ENCODE peak calls at places on chromosome 11, in five cellular contexts. N is ovary, E is fibroblast of pulmonary artery, J is neural progenitor cell, S is HCT116. P is an unnamed sample.
A peak's percentile ranks its signal among the peaks of the same experiment; 100 is the strongest.

GRCh38 chr11:61839742-61840141 is 11.6 kb downstream of the FADS2 start:
- DNase-seq in N (no peak), S (no peak), E (no peak), J (no peak), P (no peak)

GRCh38 chr11:115599125-115599524 is 94.9 kb upstream of the CADM1 start:
- DNase-seq in S (no peak), E (no peak), N (no peak), J (no peak), P (no peak)

GRCh38 chr11:72848846-72849466 is 34.7 kb downstream of the ATG16L2 start:
- DNase-seq in N (peak; percentile 34), J (peak; percentile 59), E (peak; percentile 62), S (no peak), P (peak; percentile 41)

GRCh38 chr11:121426476-121427454 is 25.3 kb upstream of the SORL1 start:
- DNase-seq in J (peak; percentile 75), S (peak; percentile 12), N (peak; percentile 35), E (no peak), P (no peak)

GRCh38 chr11:61787928-61788491 is 4.4 kb downstream of the TMEM258 start:
- DNase-seq in E (peak; percentile 82), J (peak; percentile 79), S (peak; percentile 48), N (no peak), P (peak; percentile 30)

GRCh38 chr11:73645972-73646631 is at the start of gene PLEKHB1:
- DNase-seq in S (no peak), E (peak; percentile 22), N (peak; percentile 32), J (peak; percentile 91), P (no peak)

GRCh38 chr11:83680351-83680750 is 394.2 kb upstream of the CCDC90B start:
- DNase-seq in E (no peak), N (no peak), S (no peak), J (peak; percentile 44), P (no peak)

GRCh38 chr11:21316591-21316990 is 647.2 kb downstream of the NELL1 start:
- DNase-seq in S (no peak), E (no peak), N (no peak), J (no peak), P (no peak)

GRCh38 chr11:72754544-72755155 is 2.4 kb upstream of the ARAP1 start:
- DNase-seq in E (no peak), S (no peak), N (no peak), J (no peak), P (no peak)

GRCh38 chr11:64564947-64565889 is 25.8 kb upstream of the SLC22A12 start:
- DNase-seq in S (no peak), E (no peak), N (no peak), J (peak; percentile 73), P (no peak)
- TF ChIP-seq CTCF in S (peak; percentile 37), E (no peak), N (no peak), J (peak; percentile 54), P (no peak)

DNA sequence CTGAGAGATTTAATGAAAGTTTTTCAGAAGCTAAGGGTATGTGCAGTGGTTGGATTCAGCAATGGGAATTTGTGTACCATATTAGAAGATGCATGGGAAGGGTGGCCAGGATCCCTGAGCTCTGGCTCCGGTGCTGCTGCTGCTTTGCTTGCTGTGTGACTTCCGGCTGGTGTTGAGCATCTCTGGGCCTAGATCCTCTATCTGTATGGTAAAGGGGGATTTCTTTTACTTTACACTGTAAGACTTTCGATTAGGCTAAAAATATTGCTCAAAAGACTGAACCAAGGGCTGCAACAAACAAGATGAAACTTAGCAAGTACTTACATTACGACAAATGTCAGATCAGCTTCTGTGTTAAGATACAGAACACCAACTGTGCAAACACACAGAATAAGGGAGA is 39.1 kb downstream of the XRRA1 start:
- DNase-seq in E (no peak), S (no peak), J (no peak), N (no peak), P (no peak)
- H3K4me3 ChIP-seq in E (no peak overlapping the region), S (no peak overlapping the region), J (no peak overlapping the region), N (no peak overlapping the region), P (no peak overlapping the region)

GRCh38 chr11:1504164-1504563 is 17.6 kb upstream of the MOB2 start:
- DNase-seq in S (no peak), E (no peak), N (peak; percentile 9), J (no peak), P (no peak)

GRCh38 chr11:1504581-1505290 is 18.2 kb upstream of the MOB2 start:
- DNase-seq in N (peak; percentile 10), J (no peak), E (no peak), S (no peak), P (no peak)

GRCh38 chr11:1503708-1504104 is 17.1 kb upstream of the MOB2 start:
- DNase-seq in E (no peak), J (no peak), S (no peak), N (peak; percentile 33), P (peak; percentile 8)

GRCh38 chr11:1506981-1507380 is 20.4 kb upstream of the MOB2 start:
- DNase-seq in J (no peak), N (peak; percentile 9), S (no peak), E (no peak), P (no peak)

DNA sequence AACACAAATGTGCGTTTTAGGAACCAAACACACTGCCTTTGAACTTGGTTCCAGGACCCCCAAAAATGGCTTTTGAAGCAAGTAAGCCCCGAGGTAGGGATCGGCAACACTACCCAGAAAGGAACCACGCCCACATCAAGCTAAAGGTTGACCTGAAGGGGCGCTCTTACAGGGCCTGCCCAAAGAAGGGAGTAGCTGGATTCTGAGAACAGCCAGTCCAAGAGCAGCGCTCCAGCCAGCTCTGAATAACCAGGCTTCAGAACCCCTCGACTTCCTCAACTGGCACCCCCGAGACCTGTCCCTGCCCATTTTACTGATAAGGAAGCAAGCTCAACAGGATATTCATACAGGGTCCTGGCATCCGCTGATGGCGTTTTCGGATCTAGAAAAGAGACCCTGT is 18.9 kb upstream of the MOB2 start:
- DNase-seq in S (no peak), J (peak; percentile 45), E (no peak), N (no peak), P (no peak)
- TF ChIP-seq CTCF in S (peak; percentile 56), J (peak; percentile 43), E (no peak), N (no peak), P (no peak)

DNA sequence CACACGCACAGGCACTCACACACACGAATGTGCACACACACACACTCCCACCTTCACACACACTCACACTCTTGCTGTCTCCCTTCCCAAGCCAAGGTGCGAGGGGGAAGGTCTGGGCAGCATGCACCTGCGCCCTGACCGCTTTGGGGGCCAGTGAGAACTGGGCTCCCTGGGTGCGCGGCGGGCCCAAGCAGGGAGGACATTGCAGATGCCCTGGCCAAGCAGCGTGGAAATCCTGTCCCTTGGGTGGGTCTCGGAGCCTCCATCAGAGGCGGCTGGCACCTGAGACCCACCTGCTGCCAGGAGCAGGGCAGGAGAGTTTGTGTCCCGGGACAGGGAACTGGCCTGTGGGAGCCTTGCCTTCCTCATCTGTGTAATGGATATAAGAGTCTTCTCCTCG is 3.3 kb downstream of the CD81 start:
- DNase-seq in N (no peak), J (no peak), E (no peak), S (no peak), P (no peak)
- H3K4me3 ChIP-seq in N (no peak overlapping the region), J (no peak overlapping the region), E (peak overlapping the region; percentile 12), S (no peak overlapping the region), P (peak overlapping the region; percentile 97)

DNA sequence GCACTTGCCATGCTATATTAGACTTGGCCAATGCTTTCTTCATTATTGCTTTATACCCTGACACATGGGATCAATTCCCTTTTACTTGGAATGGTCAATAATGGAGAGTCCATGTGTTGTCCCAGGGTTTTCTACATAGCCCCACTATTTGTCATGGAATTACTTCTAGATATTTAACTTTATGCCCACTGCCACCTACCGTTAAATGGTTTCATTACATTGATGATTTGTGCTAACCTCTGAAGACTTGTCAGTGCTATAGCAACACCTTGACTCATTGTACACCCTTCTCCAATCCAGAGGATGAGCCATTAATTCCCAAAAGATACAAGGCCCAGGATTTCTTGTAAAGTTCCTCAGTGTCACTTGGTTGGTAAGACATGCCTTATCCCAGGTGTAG is 31.4 kb upstream of the SLC22A25 start:
- DNase-seq in S (peak; percentile 6), J (no peak), E (no peak), N (no peak), P (no peak)
- TF ChIP-seq CTCF in S (no peak), J (no peak), E (no peak), N (no peak), P (no peak)

GRCh38 chr11:13010737-13011342 is 1.7 kb downstream of the RASSF10 start:
- DNase-seq in S (no peak), N (no peak), J (peak; percentile 74), E (no peak), P (no peak)
- H3K4me3 ChIP-seq in S (no peak overlapping the region), N (no peak overlapping the region), J (peak overlapping the region; percentile 54), E (no peak overlapping the region), P (no peak overlapping the region)

DNA sequence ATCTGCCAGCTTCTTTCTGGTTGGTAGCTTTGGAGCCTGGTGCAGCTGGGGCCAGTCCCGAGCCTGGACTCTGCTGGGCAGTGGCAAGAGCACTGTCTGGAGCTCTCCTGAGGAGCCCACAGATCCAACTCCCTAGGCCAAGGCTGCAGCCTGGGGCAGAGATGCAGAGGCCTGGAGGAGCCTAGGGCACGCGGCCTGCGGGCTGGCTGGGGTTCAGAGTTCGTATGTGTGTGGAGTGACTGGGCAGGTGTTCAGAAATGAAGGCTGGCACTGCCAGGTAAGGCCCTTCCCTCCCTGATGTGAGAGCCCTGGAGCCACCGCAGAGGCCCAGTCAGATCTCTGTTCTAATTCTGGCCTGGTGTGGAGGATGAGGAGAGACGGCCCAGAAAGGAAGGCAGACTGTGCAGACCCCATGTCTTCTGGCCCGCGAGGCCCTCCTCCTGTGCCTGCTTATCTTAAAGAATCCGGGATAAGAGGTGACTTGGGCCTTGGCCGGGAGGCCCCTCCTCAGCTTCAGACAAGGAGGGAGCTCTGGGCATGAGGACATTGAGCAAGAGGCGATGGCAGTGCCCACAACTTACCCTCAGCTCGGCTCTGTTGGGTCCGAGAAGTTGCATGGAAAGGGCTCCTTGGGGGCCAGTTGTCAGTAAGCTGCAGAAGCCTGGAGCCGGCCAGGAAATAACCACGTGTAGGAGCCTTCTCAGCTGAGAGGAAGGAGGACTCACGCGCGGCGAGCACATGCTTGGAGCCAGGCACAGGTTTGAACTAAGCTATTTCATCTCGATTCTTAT is 62.2 kb upstream of the B3GAT1 start:
- DNase-seq in N (no peak), E (no peak), J (no peak), S (no peak), P (no peak)
- TF ChIP-seq CTCF in N (no peak), E (no peak), J (no peak), S (no peak), P (no peak)

DNA sequence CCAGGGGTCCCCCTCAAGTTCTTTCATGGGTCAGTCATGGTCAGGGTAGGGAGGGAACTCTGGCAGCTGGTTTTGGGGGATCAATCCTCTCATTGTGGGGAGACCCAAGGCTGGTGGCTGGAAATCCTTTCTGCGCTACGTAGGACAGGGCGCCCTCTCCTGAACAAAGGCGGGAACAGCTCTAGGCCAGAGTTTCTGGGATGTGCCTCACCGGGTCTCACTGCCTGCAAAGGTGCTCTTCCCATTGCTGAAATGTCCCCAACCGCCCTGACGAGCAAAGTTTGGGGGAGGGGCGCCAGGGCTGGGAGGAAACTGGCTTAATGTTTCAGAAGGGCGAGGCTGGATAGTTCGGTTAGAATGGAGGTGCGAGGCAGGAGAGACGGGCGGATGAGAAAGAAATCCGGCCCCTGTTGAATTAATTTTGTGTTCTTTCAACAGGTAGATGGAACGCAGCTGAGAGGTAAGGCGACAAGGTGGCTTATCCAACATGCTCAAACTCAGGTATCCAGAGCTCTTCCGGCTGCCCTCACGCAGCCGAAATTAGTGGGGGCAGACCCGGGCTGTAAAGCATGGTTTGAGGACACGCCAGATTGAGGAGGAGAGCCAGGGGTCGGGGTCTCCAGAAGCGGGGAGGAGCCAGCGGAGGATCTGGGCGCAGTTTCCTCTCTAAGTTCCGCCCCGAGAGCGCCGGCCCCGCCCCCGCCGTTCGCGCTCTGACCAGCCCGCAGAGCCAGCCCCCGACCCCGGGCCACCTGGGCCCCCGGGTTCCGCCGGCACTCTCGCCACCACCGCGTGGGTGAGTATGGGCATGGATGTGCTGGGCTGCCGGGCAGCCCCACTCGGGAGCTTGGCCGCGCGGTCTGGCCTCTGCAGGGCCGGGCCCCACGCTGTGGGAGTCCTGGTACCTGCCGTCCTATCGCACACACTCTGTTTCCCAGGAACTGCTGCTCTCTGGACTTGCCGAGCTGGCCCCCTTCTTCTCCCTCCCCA is at the start of gene PGAP2:
- DNase-seq in E (peak; percentile 55), N (peak; percentile 63), S (peak; percentile 61), J (peak; percentile 91), P (peak; percentile 39)
- H3K4me3 ChIP-seq in E (peak within 1 kb of the TSS; percentile 69), N (peak within 1 kb of the TSS; percentile 38), S (peak within 1 kb of the TSS; percentile 81), J (peak within 1 kb of the TSS; percentile 78), P (peak within 1 kb of the TSS; percentile 87)

P was measured in AG10803.